ENCODE peak calls at places on chromosome 1, in five cellular contexts. J, E, Y, P and D are unnamed samples.

GRCh38 chr1:107936498-107937481 is 28.2 kb downstream of the VAV3 start:
- DNase-seq in J (peak), E (no peak), Y (peak), P (no peak), D (peak)

GRCh38 chr1:181161170-181161870 is 72.8 kb downstream of the IER5 start:
- DNase-seq in J (no peak), E (no peak), Y (no peak), P (no peak), D (no peak)

GRCh38 chr1:162590101-162590500 is 28.6 kb downstream of the UAP1 start:
- DNase-seq in J (no peak), E (no peak), Y (no peak), P (no peak), D (no peak)

GRCh38 chr1:113870778-113871177 is 734 bp downstream of the PTPN22 start:
- DNase-seq in J (no peak), E (no peak), Y (peak), P (no peak), D (no peak)

GRCh38 chr1:29756901-29757729 is 520.8 kb downstream of the PTPRU start:
- DNase-seq in J (no peak), E (no peak), Y (peak), P (no peak), D (no peak)

GRCh38 chr1:209707308-209707707 is 2.7 kb downstream of the HSD11B1 start:
- DNase-seq in J (no peak), E (no peak), Y (no peak), P (no peak), D (no peak)

GRCh38 chr1:204282801-204283200 is 69.0 kb upstream of the GOLT1A start:
- DNase-seq in J (no peak), E (no peak), Y (no peak), P (no peak), D (no peak)

GRCh38 chr1:61496501-61496900 is 228.4 kb downstream of the TM2D1 start:
- DNase-seq in J (no peak), E (no peak), Y (no peak), P (no peak), D (peak)

GRCh38 chr1:79422726-79423125 is 416.2 kb upstream of the ADGRL4 start:
- DNase-seq in J (no peak), E (no peak), Y (no peak), P (no peak), D (no peak)

GRCh38 chr1:100539836-100540536 is 2.0 kb downstream of the GPR88 start:
- DNase-seq in J (no peak), E (no peak), Y (no peak), P (no peak), D (no peak)

GRCh38 chr1:156726549-156727226 is 1.6 kb upstream of the METTL25B start:
- DNase-seq in J (peak), E (no peak), Y (peak), P (peak), D (no peak)